ENCODE peak calls at places on chromosomes 5 and 9, in four cellular contexts. O is NB4, B is stomach, Z is suprapubic skin. C is an unnamed sample.

GRCh38 chr5:177116631-177117373 is 16.8 kb upstream of the NSD1 start:
- DNase-seq in O (no peak), B (peak), Z (peak), C (no peak)

GRCh38 chr5:177124486-177124991 is 9.0 kb upstream of the NSD1 start:
- DNase-seq in O (no peak), B (no peak), Z (no peak), C (no peak)

GRCh38 chr5:168295574-168296201 is 4.2 kb downstream of the WWC1 start:
- DNase-seq in O (no peak), B (peak), Z (no peak), C (peak)

GRCh38 chr5:72233835-72234234 is 86.2 kb downstream of the MRPS27 start:
- DNase-seq in O (peak), B (no peak), Z (no peak), C (no peak)

GRCh38 chr9:127444921-127445850 is 6.0 kb downstream of the RPL12 start:
- DNase-seq in O (peak), B (no peak), Z (no peak), C (no peak)

GRCh38 chr5:112616812-112617547 is 120.7 kb upstream of the APC start:
- DNase-seq in O (no peak), B (no peak), Z (no peak), C (no peak)

GRCh38 chr5:107436276-107436675 is 234.5 kb downstream of the EFNA5 start:
- DNase-seq in O (no peak), B (no peak), Z (no peak), C (no peak)

GRCh38 chr5:17154211-17154996 is 63.0 kb upstream of the BASP1 start:
- DNase-seq in O (no peak), B (no peak), Z (no peak), C (peak)

GRCh38 chr5:10789021-10789420 is 28.0 kb upstream of the DAP start:
- DNase-seq in O (no peak), B (no peak), Z (no peak), C (no peak)

GRCh38 chr9:136052991-136053756 is 41.9 kb downstream of the NACC2 start:
- DNase-seq in O (peak), B (no peak), Z (no peak), C (peak)

GRCh38 chr5:79070002-79070567 is 518 bp downstream of the BHMT2 start:
- DNase-seq in O (no peak), B (no peak), Z (peak), C (no peak)

GRCh38 chr9:129385615-129385934 is 207.5 kb upstream of the IER5L start:
- DNase-seq in O (no peak), B (no peak), Z (no peak), C (no peak)

GRCh38 chr9:14343948-14344547 is 30.1 kb upstream of the NFIB start:
- DNase-seq in O (no peak), B (no peak), Z (no peak), C (no peak)

GRCh38 chr5:55440188-55440646 is 94.5 kb downstream of the PLPP1 start:
- DNase-seq in O (peak), B (no peak), Z (no peak), C (no peak)

GRCh38 chr5:112183103-112183634 is 235.9 kb downstream of the EPB41L4A start:
- DNase-seq in O (no peak), B (no peak), Z (no peak), C (no peak)

GRCh38 chr9:136759001-136759400 is 958 bp upstream of the LCN8 start:
- DNase-seq in O (no peak), B (no peak), Z (no peak), C (no peak)

GRCh38 chr5:139543423-139543991 is 17.6 kb upstream of the UBE2D2 start:
- DNase-seq in O (no peak), B (peak), Z (no peak), C (no peak)

GRCh38 chr5:12526113-12526512 is 621.9 kb upstream of the CTNND2 start:
- DNase-seq in O (no peak), B (no peak), Z (no peak), C (no peak)

GRCh38 chr5:147831465-147831864 is at the start of gene SPINK1:
- DNase-seq in O (no peak), B (peak), Z (no peak), C (no peak)

GRCh38 chr9:127035423-127035822 is 87.0 kb downstream of the ANGPTL2 start:
- DNase-seq in O (no peak), B (no peak), Z (no peak), C (no peak)

GRCh38 chr5:116297296-116297814 is 212.5 kb downstream of the COMMD10 start:
- DNase-seq in O (no peak), B (no peak), Z (no peak), C (no peak)

GRCh38 chr5:112757468-112758208 is 20.0 kb downstream of the APC start:
- DNase-seq in O (peak), B (no peak), Z (no peak), C (no peak)

GRCh38 chr9:969693-970309 is 6.7 kb upstream of the DMRT3 start:
- DNase-seq in O (no peak), B (no peak), Z (no peak), C (no peak)

GRCh38 chr5:172102913-172103629 is 85.0 kb downstream of the STK10 start:
- DNase-seq in O (no peak), B (peak), Z (no peak), C (peak)

GRCh38 chr5:1274471-1274870 is 20.4 kb downstream of the TERT start:
- DNase-seq in O (no peak), B (no peak), Z (no peak), C (no peak)

GRCh38 chr5:9546973-9547947 is 1.4 kb upstream of the SEMA5A start:
- DNase-seq in O (no peak), B (no peak), Z (no peak), C (no peak)

GRCh38 chr9:80320916-80321315 is 749.2 kb downstream of the TLE4 start:
- DNase-seq in O (no peak), B (no peak), Z (no peak), C (peak)
- TF ChIP-seq POLR2A in O (no peak), B (no peak), Z (no peak), C (no peak)

DNA sequence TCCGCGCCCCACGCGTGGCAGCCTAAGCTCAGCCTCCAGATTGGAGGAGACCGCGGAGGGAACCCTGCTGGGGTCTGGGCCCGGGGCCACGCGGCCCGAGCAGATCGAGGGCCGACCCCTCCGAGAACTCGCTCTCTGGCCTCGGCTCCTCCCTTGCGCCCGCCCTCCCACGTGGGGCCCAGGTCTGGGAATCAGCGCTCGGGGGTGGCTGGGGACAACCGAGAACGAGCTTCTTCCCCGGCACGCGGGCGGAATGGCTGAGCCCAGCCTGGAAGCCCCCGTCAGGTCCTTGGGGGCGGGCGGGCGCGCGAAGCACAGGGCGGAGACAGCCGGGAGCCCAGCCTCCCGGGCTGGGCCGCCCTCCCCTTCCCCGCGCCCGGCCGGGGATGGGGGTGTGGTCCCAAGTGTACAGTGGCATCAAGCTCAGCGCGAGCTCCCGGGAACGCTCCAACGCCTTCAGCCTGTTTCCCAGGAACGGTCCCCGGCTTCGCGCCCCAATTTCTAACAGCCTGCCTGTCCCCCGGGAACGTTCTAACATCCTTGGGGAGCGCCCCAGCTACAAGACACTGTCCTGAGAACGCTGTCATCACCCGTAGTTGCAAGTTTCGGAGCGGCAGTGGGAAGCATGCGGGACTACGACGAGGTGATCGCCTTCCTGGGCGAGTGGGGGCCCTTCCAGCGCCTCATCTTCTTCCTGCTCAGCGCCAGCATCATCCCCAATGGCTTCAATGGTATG is at the start of gene SLC22A4:
- DNase-seq in O (peak), B (peak), Z (peak), C (peak)
- TF ChIP-seq POLR2A in O (peak), B (no peak), Z (no peak), C (peak)

GRCh38 chr9:69820955-69821788 is 555 bp downstream of the CFAP95 start:
- DNase-seq in O (no peak), B (no peak), Z (no peak), C (peak)

GRCh38 chr9:69818946-69819345 is 1.7 kb upstream of the CFAP95 start:
- DNase-seq in O (no peak), B (no peak), Z (no peak), C (no peak)

GRCh38 chr9:69815313-69815712 is 5.3 kb upstream of the CFAP95 start:
- DNase-seq in O (no peak), B (no peak), Z (no peak), C (no peak)

GRCh38 chr9:69816775-69817174 is 3.8 kb upstream of the CFAP95 start:
- DNase-seq in O (no peak), B (no peak), Z (no peak), C (no peak)

DNA sequence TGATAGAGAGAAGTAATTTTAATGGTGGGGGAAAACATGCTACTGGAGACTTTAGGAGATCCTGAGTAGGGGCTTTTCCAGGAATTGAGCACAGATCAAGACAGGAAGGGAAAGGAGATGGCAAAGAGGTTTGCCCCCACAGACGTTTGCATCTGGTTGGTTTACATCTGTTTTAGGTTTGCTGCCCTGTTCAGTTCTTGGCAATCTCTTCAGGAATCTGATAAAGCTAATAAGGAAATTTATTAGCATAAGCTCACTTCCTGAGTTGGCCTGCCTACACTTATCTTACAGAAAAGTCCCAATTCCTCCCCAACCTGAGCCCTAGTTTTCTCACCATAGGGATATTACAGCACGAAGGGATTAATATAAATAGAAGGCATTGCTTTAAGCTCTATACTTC is 3.4 kb upstream of the CFAP95 start:
- DNase-seq in O (no peak), B (no peak), Z (no peak), C (no peak)
- TF ChIP-seq POLR2A in O (no peak), B (no peak), Z (no peak), C (no peak)

DNA sequence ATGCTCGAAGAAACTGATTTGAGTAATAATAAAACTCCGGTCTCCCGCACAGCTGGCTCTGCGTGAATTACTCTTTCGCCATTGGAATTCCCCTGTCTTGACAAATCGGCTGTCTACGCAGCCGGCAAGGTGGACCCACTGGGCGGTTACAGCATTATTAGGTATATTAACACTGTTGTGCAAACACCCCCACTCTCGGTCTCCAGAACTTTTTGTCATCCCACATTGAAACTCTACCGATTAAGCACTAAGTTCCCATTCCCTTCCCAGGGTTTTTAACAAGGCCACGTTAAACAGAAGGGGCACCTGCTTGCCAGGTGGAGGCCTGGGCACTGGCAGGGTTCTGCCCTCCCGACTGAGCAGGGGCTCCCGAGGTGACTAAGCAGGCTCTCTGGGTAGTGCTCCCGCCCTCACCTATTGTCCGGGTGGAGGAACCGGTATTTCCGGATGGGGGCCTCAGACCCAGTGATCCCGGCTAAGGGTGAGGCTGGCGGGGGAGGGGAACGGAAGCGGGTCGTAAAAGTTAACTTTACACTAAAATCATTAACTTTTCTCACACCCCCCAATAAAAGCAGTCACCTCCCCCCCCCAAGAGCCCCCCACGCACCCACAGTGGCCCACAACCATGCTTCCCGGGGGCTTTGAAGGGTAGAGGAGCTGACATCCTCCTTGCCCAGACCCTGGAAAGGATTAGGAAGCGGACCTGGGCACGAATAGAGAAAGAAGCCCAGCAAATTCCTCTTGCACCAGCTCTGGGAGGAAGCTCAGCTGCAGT is 53.5 kb upstream of the TJP2 start:
- DNase-seq in O (no peak), B (peak), Z (peak), C (no peak)
- TF ChIP-seq POLR2A in O (no peak), B (peak), Z (no peak), C (no peak)

GRCh38 chr9:95518026-95518425 is 1.3 kb upstream of the PTCH1 start:
- DNase-seq in O (no peak), B (no peak), Z (no peak), C (no peak)

GRCh38 chr9:95517559-95517933 is 775 bp upstream of the PTCH1 start:
- DNase-seq in O (no peak), B (no peak), Z (no peak), C (no peak)

GRCh38 chr9:95516221-95516735 is 493 bp downstream of the PTCH1 start:
- DNase-seq in O (peak), B (no peak), Z (no peak), C (no peak)

GRCh38 chr9:95515272-95516113 is 1.3 kb downstream of the PTCH1 start:
- DNase-seq in O (peak), B (no peak), Z (no peak), C (no peak)

GRCh38 chr9:95516736-95517558 is at the start of gene PTCH1:
- DNase-seq in O (peak), B (peak), Z (peak), C (no peak)
- TF ChIP-seq POLR2A in O (no peak), B (no peak), Z (no peak), C (no peak)

GRCh38 chr9:121720311-121720991 is 69.0 kb downstream of the DAB2IP start:
- DNase-seq in O (peak), B (no peak), Z (no peak), C (no peak)
- TF ChIP-seq POLR2A in O (no peak), B (no peak), Z (no peak), C (no peak)

C was measured in H54.